ENCODE peak calls at places on chromosomes 1 and 21, in eight cellular contexts. L is GM06990, S is IMR-90, C is mesendoderm, U is fibroblast of mammary gland, T is tibial artery, Y is stomach, G is H1. D is an unnamed sample.

GRCh38 chr1:151838491-151839412 is 868 bp downstream of the C2CD4D start:
- DNase-seq in S (no peak), Y (no peak), L (no peak), G (peak; percentile 72), C (peak; percentile 62), U (no peak), T (peak; percentile 14), D (peak; percentile 50)

GRCh38 chr1:17314491-17314971 is 6.5 kb downstream of the PADI4 start:
- DNase-seq in G (no peak), U (no peak), L (no peak), S (no peak), Y (no peak), T (no peak), C (peak; percentile 29), D (no peak)

GRCh38 chr1:44811234-44811633 is 2.9 kb downstream of the BTBD19 start:
- DNase-seq in U (no peak), Y (no peak), T (no peak), L (no peak), C (no peak), S (no peak), G (no peak), D (peak; percentile 10)

GRCh38 chr1:193211539-193211938 is 25.1 kb upstream of the B3GALT2 start:
- DNase-seq in G (no peak), S (peak; percentile 93), C (peak; percentile 16), T (no peak), L (no peak), Y (no peak), U (peak; percentile 85), D (no peak)

GRCh38 chr1:187928288-187928687 is 1099.5 kb downstream of the PLA2G4A start:
- DNase-seq in Y (no peak), C (peak; percentile 83), S (peak; percentile 36), T (no peak), U (peak; percentile 16), L (no peak), G (no peak), D (no peak)

GRCh38 chr21:38965910-38966504 is 160.3 kb downstream of the ETS2 start:
- DNase-seq in G (peak; percentile 62), C (peak; percentile 86), Y (peak; percentile 81), L (no peak), T (no peak), U (no peak), S (peak; percentile 59), D (no peak)

GRCh38 chr1:18951818-18952391 is 4.6 kb downstream of the IFFO2 start:
- DNase-seq in C (no peak), G (no peak), Y (peak; percentile 36), L (peak; percentile 79), U (no peak), S (no peak), T (no peak), D (no peak)

GRCh38 chr1:195831789-195832188 is 776.5 kb downstream of the KCNT2 start:
- DNase-seq in U (no peak), C (no peak), Y (no peak), G (no peak), L (no peak), S (no peak), T (no peak), D (no peak)

GRCh38 chr1:168610111-168610510 is 33.7 kb downstream of the XCL1 start:
- DNase-seq in U (no peak), Y (no peak), C (no peak), S (no peak), G (no peak), T (no peak), L (no peak), D (no peak)

GRCh38 chr1:17680335-17680734 is 74.8 kb upstream of the ACTL8 start:
- DNase-seq in C (no peak), G (no peak), L (no peak), Y (no peak), T (no peak), S (no peak), U (no peak), D (no peak)

GRCh38 chr1:109509176-109510134 is at the start of gene AMIGO1:
- DNase-seq in C (peak; percentile 57), U (peak; percentile 22), S (peak; percentile 43), T (no peak), Y (peak; percentile 62), G (peak; percentile 80), L (peak; percentile 75), D (peak; percentile 59)

GRCh38 chr1:155951753-155952504 is 10.5 kb downstream of the RXFP4 start:
- DNase-seq in C (no peak), U (no peak), L (no peak), T (no peak), Y (no peak), G (no peak), S (no peak), D (no peak)

GRCh38 chr21:41883582-41883981 is 4.4 kb upstream of the PRDM15 start:
- DNase-seq in L (no peak), C (no peak), Y (no peak), T (no peak), S (peak; percentile 12), U (no peak), G (no peak), D (no peak)

GRCh38 chr1:227315500-227316346 is 2.6 kb downstream of the CDC42BPA start:
- DNase-seq in C (peak; percentile 35), U (peak; percentile 80), S (peak; percentile 70), Y (peak; percentile 33), G (no peak), T (peak; percentile 49), L (no peak), D (no peak)

GRCh38 chr1:125065821-125066180 is 3881.0 kb downstream of the SRGAP2C start:
- DNase-seq in T (no peak), G (no peak), C (no peak), S (no peak), Y (no peak), U (no peak), L (no peak), D (no peak)

GRCh38 chr1:34984435-34985062 is 598 bp downstream of the TMEM35B start:
- DNase-seq in U (peak; percentile 49), L (no peak), Y (no peak), C (peak; percentile 50), S (peak; percentile 33), G (no peak), T (peak; percentile 59), D (no peak)

GRCh38 chr1:225468270-225469020 is 40.6 kb upstream of the LBR start:
- DNase-seq in L (no peak), U (no peak), C (no peak), S (no peak), Y (no peak), G (no peak), T (no peak), D (no peak)

GRCh38 chr1:225467193-225468020 is 39.6 kb upstream of the LBR start:
- DNase-seq in T (peak; percentile 67), G (no peak), Y (peak; percentile 63), S (no peak), U (no peak), L (peak; percentile 84), C (no peak), D (peak; percentile 83)

GRCh38 chr1:225465793-225466517 is 38.1 kb upstream of the LBR start:
- DNase-seq in Y (no peak), S (no peak), C (no peak), L (no peak), G (no peak), U (no peak), T (no peak), D (no peak)

GRCh38 chr1:225464851-225465792 is 37.3 kb upstream of the LBR start:
- DNase-seq in S (no peak), C (peak; percentile 50), U (no peak), G (peak; percentile 73), Y (no peak), L (no peak), T (no peak), D (no peak)

GRCh38 chr1:225466848-225467192 is 39.0 kb upstream of the LBR start:
- DNase-seq in L (no peak), T (no peak), S (no peak), G (no peak), Y (no peak), C (no peak), U (no peak), D (no peak)
- H3K4me3 ChIP-seq in L (peak overlapping the region; percentile 40), T (no peak overlapping the region), S (no peak overlapping the region), G (no peak overlapping the region), Y (no peak overlapping the region), C (no peak overlapping the region), U (no peak overlapping the region), D (no peak overlapping the region)

DNA sequence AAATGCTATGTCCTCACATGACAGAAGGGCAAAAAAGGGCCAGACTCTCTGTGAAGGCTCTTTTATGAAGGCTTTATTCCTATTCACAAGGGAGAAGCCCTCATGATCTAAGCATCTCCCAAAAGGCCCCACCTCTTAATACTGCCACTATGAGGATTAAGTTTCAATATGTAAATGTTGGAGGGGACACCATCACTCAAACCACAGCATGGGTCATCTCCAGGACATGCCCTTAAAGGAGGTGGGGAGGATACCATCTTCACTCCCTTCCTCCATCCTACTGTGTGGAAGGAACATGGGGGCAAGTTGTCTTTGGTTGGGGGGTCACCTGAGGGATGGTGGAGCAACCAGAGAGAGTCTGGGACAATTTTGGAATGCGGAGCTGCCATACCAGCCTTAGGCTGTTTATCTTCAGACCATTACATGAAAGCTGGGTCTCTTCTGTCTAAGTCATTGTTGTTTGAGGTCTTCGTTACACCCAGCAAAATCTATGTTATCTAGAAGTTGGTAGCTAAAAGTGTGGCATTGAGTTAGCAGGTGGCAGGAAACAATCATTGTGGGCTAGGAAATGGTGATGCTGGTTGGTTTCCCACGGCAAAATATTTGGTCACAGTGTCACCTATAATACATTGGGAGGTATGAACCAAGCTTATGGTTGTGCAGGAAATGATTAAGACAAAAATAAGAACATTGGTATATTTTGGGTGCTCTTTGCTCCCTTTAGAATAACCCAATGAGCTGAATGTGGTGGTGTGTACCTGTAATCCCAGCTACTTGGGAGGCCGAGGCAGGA is 169.9 kb downstream of the TRIM33 start:
- DNase-seq in T (no peak), G (no peak), Y (no peak), C (no peak), S (no peak), L (no peak), U (no peak), D (no peak)
- H3K4me3 ChIP-seq in T (no peak overlapping the region), G (no peak overlapping the region), Y (no peak overlapping the region), C (no peak overlapping the region), S (no peak overlapping the region), L (no peak overlapping the region), U (no peak overlapping the region), D (no peak overlapping the region)

DNA sequence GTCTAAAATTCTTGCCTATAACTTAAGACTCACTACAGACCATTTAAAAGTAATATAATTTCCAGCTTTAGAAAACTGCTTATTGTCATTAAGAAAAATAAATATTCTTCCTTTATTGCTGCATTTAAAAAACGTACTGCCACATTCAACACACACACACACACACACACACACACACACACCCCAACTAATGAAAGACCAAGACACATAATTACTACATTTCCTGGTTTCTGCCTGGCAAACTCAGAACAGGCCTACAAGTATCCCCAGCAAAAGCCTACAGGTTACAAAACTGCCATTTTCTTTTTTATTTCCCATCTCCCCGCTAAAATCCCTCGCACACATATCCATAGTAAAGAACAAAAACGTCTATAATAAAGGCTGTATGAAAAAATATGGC is 1.5 kb downstream of the DENND2C start:
- DNase-seq in C (no peak), L (no peak), Y (no peak), T (no peak), U (no peak), G (no peak), S (no peak), D (no peak)
- H3K4me3 ChIP-seq in C (no peak overlapping the region), L (no peak overlapping the region), Y (no peak overlapping the region), T (no peak overlapping the region), U (no peak overlapping the region), G (no peak overlapping the region), S (no peak overlapping the region), D (peak overlapping the region; percentile 73)

DNA sequence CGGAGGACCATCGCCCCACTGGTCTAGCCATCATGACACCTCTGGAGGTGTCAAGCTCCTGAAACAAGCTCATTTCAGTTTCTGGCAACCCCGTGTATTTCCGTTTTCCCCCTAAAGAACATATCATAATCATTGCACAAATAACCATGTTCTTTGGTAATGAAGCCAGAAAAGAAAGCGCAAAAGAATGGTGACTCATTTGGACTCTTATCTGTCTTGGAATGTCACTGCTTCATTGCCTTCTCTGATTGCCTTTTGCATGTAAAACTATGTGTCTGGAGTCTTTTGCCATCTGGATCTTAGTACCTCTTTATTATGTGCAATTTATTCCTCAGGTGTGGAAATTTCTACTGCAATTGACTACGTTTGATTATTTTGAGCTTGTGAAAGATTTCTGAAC is 110.5 kb downstream of the COLGALT2 start:
- DNase-seq in G (no peak), Y (no peak), T (no peak), C (no peak), U (peak; percentile 27), L (no peak), S (peak; percentile 75), D (no peak)
- H3K4me3 ChIP-seq in G (no peak overlapping the region), Y (no peak overlapping the region), T (no peak overlapping the region), C (no peak overlapping the region), U (no peak overlapping the region), L (no peak overlapping the region), S (no peak overlapping the region), D (no peak overlapping the region)

D was measured in heart left ventricle.